ENCODE peak calls at places on chromosomes 12 and 14, in seven cellular contexts. One of them, this sample, is unnamed.

GRCh38 chr14:70130498-70130897 is 58.3 kb downstream of the SLC8A3 start:
- DNase-seq in pancreas: no peak
- DNase-seq in osteocyte: no peak
- DNase-seq in spleen: no peak
- DNase-seq in Calu3: no peak
- DNase-seq in GM20000: no peak
- DNase-seq in progenitor cell of endocrine pancreas: no peak
- DNase-seq in this sample: no peak

GRCh38 chr12:81252228-81252627 is 174.3 kb downstream of the ACSS3 start:
- DNase-seq in Calu3: no peak
- DNase-seq in progenitor cell of endocrine pancreas: no peak
- DNase-seq in osteocyte: no peak
- DNase-seq in pancreas: no peak
- DNase-seq in GM20000: no peak
- DNase-seq in spleen: no peak
- DNase-seq in this sample: no peak

GRCh38 chr12:27361372-27361771 is 28.7 kb downstream of the BMAL2 start:
- DNase-seq in progenitor cell of endocrine pancreas: no peak
- DNase-seq in Calu3: no peak
- DNase-seq in pancreas: no peak
- DNase-seq in osteocyte: no peak
- DNase-seq in spleen: no peak
- DNase-seq in GM20000: no peak
- DNase-seq in this sample: no peak

GRCh38 chr14:57390806-57391562 is 598 bp downstream of the NAA30 start:
- DNase-seq in Calu3: peak
- DNase-seq in progenitor cell of endocrine pancreas: peak
- DNase-seq in pancreas: peak
- DNase-seq in osteocyte: peak
- DNase-seq in GM20000: peak
- DNase-seq in spleen: peak
- DNase-seq in this sample: peak

GRCh38 chr12:89016970-89017778 is 335.1 kb downstream of the DUSP6 start:
- DNase-seq in progenitor cell of endocrine pancreas: peak
- DNase-seq in pancreas: peak
- DNase-seq in spleen: no peak
- DNase-seq in GM20000: peak
- DNase-seq in Calu3: peak
- DNase-seq in osteocyte: no peak
- DNase-seq in this sample: peak

GRCh38 chr14:23095196-23096108 is at the start of gene C14orf119:
- DNase-seq in progenitor cell of endocrine pancreas: peak
- DNase-seq in osteocyte: peak
- DNase-seq in spleen: peak
- DNase-seq in Calu3: peak
- DNase-seq in pancreas: peak
- DNase-seq in GM20000: peak
- DNase-seq in this sample: peak

GRCh38 chr14:101593411-101594181 is 32.3 kb downstream of the DIO3 start:
- DNase-seq in progenitor cell of endocrine pancreas: no peak
- DNase-seq in osteocyte: no peak
- DNase-seq in Calu3: no peak
- DNase-seq in pancreas: no peak
- DNase-seq in spleen: peak
- DNase-seq in GM20000: no peak
- DNase-seq in this sample: no peak

GRCh38 chr12:94460594-94460959 is 910 bp upstream of the CEP83 start:
- DNase-seq in pancreas: no peak
- DNase-seq in Calu3: no peak
- DNase-seq in osteocyte: no peak
- DNase-seq in spleen: no peak
- DNase-seq in GM20000: no peak
- DNase-seq in progenitor cell of endocrine pancreas: no peak
- DNase-seq in this sample: no peak

GRCh38 chr12:76216585-76217472 is 131.4 kb downstream of the BBS10 start:
- DNase-seq in GM20000: no peak
- DNase-seq in osteocyte: no peak
- DNase-seq in progenitor cell of endocrine pancreas: no peak
- DNase-seq in Calu3: no peak
- DNase-seq in spleen: no peak
- DNase-seq in pancreas: no peak
- DNase-seq in this sample: no peak

GRCh38 chr12:68970951-68971350 is 38.0 kb upstream of the CPM start:
- DNase-seq in pancreas: no peak
- DNase-seq in GM20000: no peak
- DNase-seq in progenitor cell of endocrine pancreas: no peak
- DNase-seq in osteocyte: no peak
- DNase-seq in Calu3: no peak
- DNase-seq in spleen: no peak
- DNase-seq in this sample: no peak

GRCh38 chr14:102923920-102924486 is 1.5 kb downstream of the AMN start:
- DNase-seq in osteocyte: no peak
- DNase-seq in Calu3: no peak
- DNase-seq in pancreas: no peak
- DNase-seq in spleen: no peak
- DNase-seq in progenitor cell of endocrine pancreas: no peak
- DNase-seq in GM20000: no peak
- DNase-seq in this sample: no peak

GRCh38 chr12:120204171-120204570 is 3.3 kb upstream of the RPLP0 start:
- DNase-seq in Calu3: no peak
- DNase-seq in osteocyte: no peak
- DNase-seq in progenitor cell of endocrine pancreas: no peak
- DNase-seq in pancreas: no peak
- DNase-seq in GM20000: no peak
- DNase-seq in spleen: no peak
- DNase-seq in this sample: no peak

GRCh38 chr12:108730337-108731104 is 797 bp downstream of the CORO1C start:
- DNase-seq in progenitor cell of endocrine pancreas: peak
- DNase-seq in osteocyte: peak
- DNase-seq in pancreas: peak
- DNase-seq in spleen: peak
- DNase-seq in Calu3: peak
- DNase-seq in GM20000: peak
- DNase-seq in this sample: peak

GRCh38 chr12:57111046-57111698 is at the start of gene STAT6:
- DNase-seq in Calu3: peak
- DNase-seq in osteocyte: peak
- DNase-seq in spleen: peak
- DNase-seq in pancreas: peak
- DNase-seq in GM20000: peak
- DNase-seq in progenitor cell of endocrine pancreas: no peak
- DNase-seq in this sample: peak

GRCh38 chr12:69243099-69244084 is 4.0 kb downstream of the CPSF6 start:
- DNase-seq in progenitor cell of endocrine pancreas: no peak
- DNase-seq in spleen: no peak
- DNase-seq in osteocyte: no peak
- DNase-seq in Calu3: no peak
- DNase-seq in GM20000: peak
- DNase-seq in pancreas: no peak
- DNase-seq in this sample: peak

GRCh38 chr14:101127239-101127638 is 223.7 kb upstream of the RTL1 start:
- DNase-seq in progenitor cell of endocrine pancreas: no peak
- DNase-seq in spleen: no peak
- DNase-seq in osteocyte: no peak
- DNase-seq in pancreas: no peak
- DNase-seq in Calu3: no peak
- DNase-seq in GM20000: no peak
- DNase-seq in this sample: no peak

GRCh38 chr12:125983784-125984510 is 918.7 kb downstream of the AACS start:
- DNase-seq in osteocyte: no peak
- DNase-seq in GM20000: no peak
- DNase-seq in pancreas: peak
- DNase-seq in spleen: no peak
- DNase-seq in progenitor cell of endocrine pancreas: peak
- DNase-seq in Calu3: peak
- DNase-seq in this sample: no peak

GRCh38 chr12:28035483-28035882 is 63.0 kb upstream of the PTHLH start:
- DNase-seq in progenitor cell of endocrine pancreas: no peak
- DNase-seq in spleen: no peak
- DNase-seq in GM20000: no peak
- DNase-seq in Calu3: no peak
- DNase-seq in pancreas: no peak
- DNase-seq in osteocyte: no peak
- DNase-seq in this sample: no peak

GRCh38 chr12:119328111-119328510 is 6.4 kb upstream of the CCDC60 start:
- DNase-seq in progenitor cell of endocrine pancreas: no peak
- DNase-seq in osteocyte: no peak
- DNase-seq in pancreas: no peak
- DNase-seq in Calu3: peak
- DNase-seq in GM20000: no peak
- DNase-seq in spleen: no peak
- DNase-seq in this sample: no peak

GRCh38 chr12:12072064-12072760 is 1.5 kb downstream of the BCL2L14 start:
- DNase-seq in spleen: peak
- DNase-seq in Calu3: peak
- DNase-seq in pancreas: peak
- DNase-seq in osteocyte: no peak
- DNase-seq in GM20000: peak
- DNase-seq in progenitor cell of endocrine pancreas: peak
- DNase-seq in this sample: no peak

GRCh38 chr12:103566398-103566797 is 20.7 kb upstream of the STAB2 start:
- DNase-seq in GM20000: no peak
- DNase-seq in progenitor cell of endocrine pancreas: no peak
- DNase-seq in pancreas: no peak
- DNase-seq in Calu3: no peak
- DNase-seq in spleen: no peak
- DNase-seq in osteocyte: no peak
- DNase-seq in this sample: no peak

GRCh38 chr12:2687058-2687457 is 107.7 kb upstream of the FKBP4 start:
- DNase-seq in Calu3: no peak
- DNase-seq in spleen: no peak
- DNase-seq in GM20000: no peak
- DNase-seq in pancreas: no peak
- DNase-seq in osteocyte: no peak
- DNase-seq in progenitor cell of endocrine pancreas: no peak
- DNase-seq in this sample: no peak

GRCh38 chr14:30630248-30630647 is 8.1 kb downstream of the SCFD1 start:
- DNase-seq in osteocyte: no peak
- DNase-seq in progenitor cell of endocrine pancreas: no peak
- DNase-seq in pancreas: no peak
- DNase-seq in spleen: no peak
- DNase-seq in Calu3: no peak
- DNase-seq in GM20000: no peak
- DNase-seq in this sample: no peak

GRCh38 chr12:95582230-95583058 is 31.2 kb upstream of the USP44 start:
- DNase-seq in GM20000: no peak
- DNase-seq in pancreas: no peak
- DNase-seq in Calu3: peak
- DNase-seq in progenitor cell of endocrine pancreas: no peak
- DNase-seq in osteocyte: no peak
- DNase-seq in spleen: no peak
- DNase-seq in this sample: no peak

GRCh38 chr12:4962539-4963486 is 53.1 kb downstream of the KCNA1 start:
- DNase-seq in pancreas: no peak
- DNase-seq in GM20000: no peak
- DNase-seq in spleen: no peak
- DNase-seq in Calu3: no peak
- DNase-seq in progenitor cell of endocrine pancreas: no peak
- DNase-seq in osteocyte: no peak
- DNase-seq in this sample: no peak

GRCh38 chr12:132289356-132290202 is 39.8 kb downstream of the GALNT9 start:
- DNase-seq in spleen: no peak
- DNase-seq in progenitor cell of endocrine pancreas: no peak
- DNase-seq in osteocyte: no peak
- DNase-seq in Calu3: no peak
- DNase-seq in GM20000: no peak
- DNase-seq in pancreas: no peak
- DNase-seq in this sample: no peak

GRCh38 chr12:58930770-58931324 is 10.5 kb upstream of the LRIG3 start:
- DNase-seq in Calu3: no peak
- DNase-seq in GM20000: no peak
- DNase-seq in spleen: no peak
- DNase-seq in progenitor cell of endocrine pancreas: no peak
- DNase-seq in osteocyte: no peak
- DNase-seq in pancreas: no peak
- DNase-seq in this sample: no peak

GRCh38 chr12:86917121-86917520 is 660.9 kb upstream of the MGAT4C start:
- DNase-seq in GM20000: no peak
- DNase-seq in Calu3: no peak
- DNase-seq in pancreas: no peak
- DNase-seq in progenitor cell of endocrine pancreas: no peak
- DNase-seq in spleen: no peak
- DNase-seq in osteocyte: no peak
- DNase-seq in this sample: no peak

GRCh38 chr12:86914716-86915115 is 658.5 kb upstream of the MGAT4C start:
- DNase-seq in progenitor cell of endocrine pancreas: no peak
- DNase-seq in osteocyte: no peak
- DNase-seq in pancreas: no peak
- DNase-seq in spleen: no peak
- DNase-seq in Calu3: peak
- DNase-seq in GM20000: peak
- DNase-seq in this sample: peak
- TF ChIP-seq CTCF in progenitor cell of endocrine pancreas: peak
- TF ChIP-seq CTCF in osteocyte: peak
- TF ChIP-seq CTCF in pancreas: no peak
- TF ChIP-seq CTCF in spleen: no peak
- TF ChIP-seq CTCF in Calu3: peak
- TF ChIP-seq CTCF in GM20000: no peak
- TF ChIP-seq CTCF in this sample: peak

GRCh38 chr12:65162609-65163008 is 6.8 kb upstream of the LEMD3 start:
- DNase-seq in pancreas: no peak
- DNase-seq in GM20000: peak
- DNase-seq in osteocyte: no peak
- DNase-seq in Calu3: no peak
- DNase-seq in spleen: no peak
- DNase-seq in progenitor cell of endocrine pancreas: no peak
- DNase-seq in this sample: no peak
- TF ChIP-seq CTCF in pancreas: no peak
- TF ChIP-seq CTCF in GM20000: no peak
- TF ChIP-seq CTCF in osteocyte: no peak
- TF ChIP-seq CTCF in Calu3: no peak
- TF ChIP-seq CTCF in spleen: no peak
- TF ChIP-seq CTCF in progenitor cell of endocrine pancreas: no peak
- TF ChIP-seq CTCF in this sample: no peak

GRCh38 chr14:67151082-67151666 is 38.1 kb upstream of the GARIN2 start:
- DNase-seq in GM20000: no peak
- DNase-seq in Calu3: no peak
- DNase-seq in pancreas: no peak
- DNase-seq in osteocyte: no peak
- DNase-seq in progenitor cell of endocrine pancreas: no peak
- DNase-seq in spleen: no peak
- DNase-seq in this sample: no peak
- TF ChIP-seq CTCF in GM20000: no peak
- TF ChIP-seq CTCF in Calu3: no peak
- TF ChIP-seq CTCF in pancreas: no peak
- TF ChIP-seq CTCF in osteocyte: peak
- TF ChIP-seq CTCF in progenitor cell of endocrine pancreas: peak
- TF ChIP-seq CTCF in spleen: no peak
- TF ChIP-seq CTCF in this sample: no peak

DNA sequence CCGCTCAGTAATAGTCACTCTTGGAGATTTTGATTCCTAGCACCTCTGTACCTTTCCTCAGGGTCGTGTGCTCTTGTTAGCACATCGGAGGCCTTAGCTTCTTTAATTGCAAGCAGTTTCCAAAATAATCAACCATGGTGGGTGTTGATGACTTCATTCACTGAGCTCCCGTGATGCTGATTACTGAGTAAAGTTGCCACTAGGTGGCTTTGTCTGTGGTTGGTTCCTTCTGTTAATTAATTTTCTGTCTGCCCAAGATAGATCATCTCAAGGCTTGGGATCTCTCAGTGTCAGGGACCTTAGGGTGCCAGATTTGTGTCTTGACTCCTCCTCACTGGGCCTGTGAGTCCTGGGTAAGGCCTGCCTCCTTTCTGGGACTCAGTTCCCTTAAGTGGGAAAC is 54.3 kb downstream of the PTPN11 start:
- DNase-seq in GM20000: no peak
- DNase-seq in spleen: no peak
- DNase-seq in pancreas: no peak
- DNase-seq in Calu3: peak
- DNase-seq in osteocyte: no peak
- DNase-seq in progenitor cell of endocrine pancreas: no peak
- DNase-seq in this sample: peak
- TF ChIP-seq CTCF in GM20000: no peak
- TF ChIP-seq CTCF in spleen: no peak
- TF ChIP-seq CTCF in pancreas: no peak
- TF ChIP-seq CTCF in Calu3: no peak
- TF ChIP-seq CTCF in osteocyte: no peak
- TF ChIP-seq CTCF in progenitor cell of endocrine pancreas: peak
- TF ChIP-seq CTCF in this sample: peak